ENCODE peak calls at places on chromosome 12, in four cellular contexts. M, Z, J and E are unnamed samples.

GRCh38 chr12:47321436-47321835 is 241.7 kb upstream of the AMIGO2 start:
- DNase-seq in M (no peak), Z (no peak), J (no peak), E (no peak)

GRCh38 chr12:2443766-2444165 is 351.0 kb upstream of the FKBP4 start:
- DNase-seq in M (no peak), Z (no peak), J (no peak), E (no peak)

GRCh38 chr12:111055181-111055880 is 135.0 kb upstream of the MYL2 start:
- DNase-seq in M (no peak), Z (no peak), J (no peak), E (no peak)

GRCh38 chr12:67621112-67621511 is 27.4 kb upstream of the DYRK2 start:
- DNase-seq in M (no peak), Z (no peak), J (no peak), E (no peak)

GRCh38 chr12:121050725-121051124 is 11.7 kb upstream of the OASL start:
- DNase-seq in M (no peak), Z (no peak), J (no peak), E (no peak)

GRCh38 chr12:50387487-50387886 is 8.9 kb downstream of the FAM186A start:
- DNase-seq in M (no peak), Z (no peak), J (no peak), E (no peak)

GRCh38 chr12:41008472-41008871 is 179.6 kb upstream of the PDZRN4 start:
- DNase-seq in M (no peak), Z (no peak), J (no peak), E (no peak)

GRCh38 chr12:12870454-12870853 is 20.9 kb upstream of the GPRC5A start:
- DNase-seq in M (no peak), Z (no peak), J (peak), E (peak)

GRCh38 chr12:113835913-113836312 is 130.2 kb downstream of the RBM19 start:
- DNase-seq in M (no peak), Z (no peak), J (no peak), E (no peak)

GRCh38 chr12:12839886-12840285 is 26.7 kb downstream of the DDX47 start:
- DNase-seq in M (no peak), Z (peak), J (peak), E (peak)

GRCh38 chr12:107329569-107330324 is 236.4 kb upstream of the CRY1 start:
- DNase-seq in M (no peak), Z (no peak), J (no peak), E (no peak)

GRCh38 chr12:68622250-68622649 is 11.6 kb downstream of the RAP1B start:
- DNase-seq in M (no peak), Z (no peak), J (no peak), E (no peak)

GRCh38 chr12:94204647-94205247 is 56.4 kb downstream of the PLXNC1 start:
- DNase-seq in M (no peak), Z (no peak), J (no peak), E (no peak)

GRCh38 chr12:88141425-88141773 is 489 bp downstream of the CEP290 start:
- DNase-seq in M (no peak), Z (peak), J (no peak), E (no peak)